ENCODE peak calls at places on chromosomes 6 and 20, in seven cellular contexts. D is brain microvascular endothelial cell, F is aorta, B is body of pancreas, K is heart left ventricle, Z is pancreas, R is colonic mucosa. W is an unnamed sample.

GRCh38 chr6:18823782-18824386 is 436.7 kb downstream of the RNF144B start:
- DNase-seq in D (peak; percentile 19), F (no peak), B (peak; percentile 2), K (no peak), Z (no peak), R (peak; percentile 30), W (no peak)

GRCh38 chr6:4812068-4812467 is 35.9 kb downstream of the CDYL start:
- DNase-seq in D (no peak), F (no peak), B (no peak), K (no peak), Z (no peak), R (no peak), W (no peak)

GRCh38 chr6:12420626-12421025 is 130.5 kb downstream of the EDN1 start:
- DNase-seq in D (no peak), F (no peak), B (no peak), K (no peak), Z (no peak), R (no peak), W (no peak)

GRCh38 chr6:1630771-1631217 is 21.1 kb downstream of the FOXC1 start:
- DNase-seq in D (peak; percentile 80), F (no peak), B (peak; percentile 60), K (no peak), Z (peak; percentile 53), R (no peak), W (no peak)

GRCh38 chr6:170006524-170007467 is 255.4 kb downstream of the ERMARD start:
- DNase-seq in D (no peak), F (no peak), B (no peak), K (no peak), Z (no peak), R (no peak), W (no peak)

GRCh38 chr6:29791162-29791561 is 36.5 kb upstream of the HLA-G start:
- DNase-seq in D (no peak), F (no peak), B (no peak), K (no peak), Z (no peak), R (no peak), W (no peak)

GRCh38 chr6:110664933-110665332 is 150.3 kb downstream of the CDK19 start:
- DNase-seq in D (no peak), F (no peak), B (no peak), K (no peak), Z (no peak), R (no peak), W (no peak)

GRCh38 chr20:4592316-4593148 is 129.2 kb upstream of the PRND start:
- DNase-seq in D (no peak), F (peak; percentile 55), B (peak; percentile 75), K (no peak), Z (peak; percentile 71), R (peak; percentile 31), W (peak; percentile 41)

GRCh38 chr6:36815962-36816735 is 23.1 kb downstream of the CPNE5 start:
- DNase-seq in D (no peak), F (no peak), B (no peak), K (no peak), Z (no peak), R (no peak), W (no peak)

GRCh38 chr6:41199427-41200246 is 1.3 kb downstream of the TREML2 start:
- DNase-seq in D (no peak), F (no peak), B (no peak), K (no peak), Z (no peak), R (no peak), W (no peak)

GRCh38 chr6:87105823-87106222 is 10.9 kb upstream of the CGA start:
- DNase-seq in D (no peak), F (no peak), B (no peak), K (no peak), Z (no peak), R (no peak), W (no peak)

GRCh38 chr6:47047479-47048411 is 5.6 kb upstream of the ADGRF1 start:
- DNase-seq in D (peak; percentile 78), F (no peak), B (peak; percentile 72), K (peak; percentile 35), Z (peak; percentile 64), R (peak; percentile 60), W (no peak)

GRCh38 chr20:1003920-1004697 is 2.0 kb upstream of the RSPO4 start:
- DNase-seq in D (no peak), F (no peak), B (no peak), K (no peak), Z (no peak), R (no peak), W (no peak)

GRCh38 chr6:124927806-124928205 is 34.4 kb upstream of the RNF217 start:
- DNase-seq in D (peak; percentile 37), F (no peak), B (no peak), K (no peak), Z (no peak), R (no peak), W (no peak)

GRCh38 chr6:162179196-162179951 is 548.2 kb downstream of the PRKN start:
- DNase-seq in D (no peak), F (no peak), B (no peak), K (no peak), Z (no peak), R (no peak), W (no peak)

GRCh38 chr6:141326426-141326825 is 806.3 kb upstream of the GJE1 start:
- DNase-seq in D (peak; percentile 100), F (no peak), B (peak; percentile 13), K (no peak), Z (no peak), R (no peak), W (no peak)

GRCh38 chr20:51434556-51435256 is 107.8 kb downstream of the NFATC2 start:
- DNase-seq in D (peak; percentile 78), F (no peak), B (no peak), K (no peak), Z (no peak), R (no peak), W (no peak)

GRCh38 chr6:5457036-5457435 is 195.7 kb downstream of the FARS2 start:
- DNase-seq in D (no peak), F (no peak), B (no peak), K (no peak), Z (peak; percentile 31), R (no peak), W (no peak)

GRCh38 chr20:63311833-63312243 is 18.9 kb downstream of the COL20A1 start:
- DNase-seq in D (no peak), F (no peak), B (no peak), K (no peak), Z (no peak), R (no peak), W (peak; percentile 10)

GRCh38 chr6:157405986-157406385 is 25.0 kb downstream of the ZDHHC14 start:
- DNase-seq in D (peak; percentile 59), F (no peak), B (no peak), K (no peak), Z (no peak), R (no peak), W (no peak)

GRCh38 chr6:43207286-43207685 is 22.0 kb downstream of the DNPH1 start:
- DNase-seq in D (no peak), F (no peak), B (no peak), K (no peak), Z (no peak), R (no peak), W (no peak)
- H3K36me3 ChIP-seq in D (no peaks in the 10 kb centered on the region), F (no peaks in the 10 kb centered on the region), B (no peaks in the 10 kb centered on the region), K (peaks cover 34% of the 10 kb centered on the region), Z (no peaks in the 10 kb centered on the region), R (no peaks in the 10 kb centered on the region), W (peaks cover 30% of the 10 kb centered on the region)

GRCh38 chr6:149592983-149593382 is 26.8 kb downstream of the GINM1 start:
- DNase-seq in D (no peak), F (no peak), B (no peak), K (no peak), Z (no peak), R (no peak), W (no peak)

DNA sequence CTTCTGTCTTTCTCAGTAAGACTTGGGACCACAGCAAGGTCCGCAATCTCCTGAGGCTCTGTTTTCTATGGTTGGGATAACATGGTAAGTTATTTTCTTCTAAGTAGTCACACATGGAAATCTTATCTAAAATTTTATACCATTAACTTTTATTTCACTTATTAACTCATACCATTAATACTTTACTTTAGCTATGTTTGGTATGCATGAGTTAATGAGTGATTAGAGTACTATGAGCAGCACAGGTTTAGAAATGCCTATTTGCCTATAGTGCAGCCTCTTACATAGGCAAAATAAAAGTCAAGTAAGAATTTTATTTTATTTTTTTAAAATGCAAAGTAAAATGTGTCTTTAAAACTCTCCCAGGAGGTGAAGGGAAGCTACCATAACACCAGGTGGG is 27.3 kb downstream of the GINM1 start:
- DNase-seq in D (no peak), F (no peak), B (no peak), K (no peak), Z (no peak), R (no peak), W (no peak)
- H3K36me3 ChIP-seq in D (peaks cover 40% of the 10 kb centered on the region), F (no peaks in the 10 kb centered on the region), B (peaks cover 8% of the 10 kb centered on the region), K (peaks cover 87% of the 10 kb centered on the region), Z (peaks cover 37% of the 10 kb centered on the region), R (peaks cover 6% of the 10 kb centered on the region), W (peaks cover 96% of the 10 kb centered on the region)

GRCh38 chr20:57375652-57376230 is 15.5 kb upstream of the RBM38 start:
- DNase-seq in D (no peak), F (no peak), B (no peak), K (no peak), Z (no peak), R (no peak), W (no peak)
- H3K36me3 ChIP-seq in D (peaks cover 40% of the 10 kb centered on the region), F (peaks cover 12% of the 10 kb centered on the region), B (peaks cover 5% of the 10 kb centered on the region), K (peaks cover 95% of the 10 kb centered on the region), Z (peaks cover 51% of the 10 kb centered on the region), R (peaks cover 4% of the 10 kb centered on the region), W (peaks cover 89% of the 10 kb centered on the region)

DNA sequence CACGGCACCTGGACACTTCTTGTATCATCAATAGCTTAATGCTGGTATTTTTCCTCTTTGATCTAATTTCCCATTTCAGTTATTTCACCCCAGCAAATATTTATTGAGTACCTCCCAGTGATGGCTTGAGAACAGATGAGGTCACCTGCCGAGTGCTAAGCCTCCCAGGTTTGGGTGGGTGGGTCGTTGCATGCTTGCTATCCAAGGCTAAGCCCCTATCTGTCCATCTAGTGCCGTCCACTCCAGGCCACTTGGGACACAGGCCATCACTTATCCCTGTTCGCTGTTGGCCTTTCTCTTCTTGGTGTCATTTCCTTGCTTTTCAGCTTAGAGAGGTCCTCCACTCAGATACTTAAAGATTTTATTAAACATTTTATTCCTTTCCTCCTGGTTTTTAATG is 10.8 kb upstream of the NNAT start:
- DNase-seq in D (no peak), F (no peak), B (no peak), K (no peak), Z (no peak), R (no peak), W (no peak)
- H3K36me3 ChIP-seq in D (peaks cover 21% of the 10 kb centered on the region), F (no peaks in the 10 kb centered on the region), B (no peaks in the 10 kb centered on the region), K (peaks cover 59% of the 10 kb centered on the region), Z (no peaks in the 10 kb centered on the region), R (no peaks in the 10 kb centered on the region), W (peaks cover 38% of the 10 kb centered on the region)

GRCh38 chr20:5974531-5974930 is 24.1 kb downstream of the MCM8 start:
- DNase-seq in D (no peak), F (no peak), B (no peak), K (no peak), Z (no peak), R (no peak), W (no peak)
- H3K36me3 ChIP-seq in D (no peaks in the 10 kb centered on the region), F (no peaks in the 10 kb centered on the region), B (no peaks in the 10 kb centered on the region), K (peaks cover 57% of the 10 kb centered on the region), Z (no peaks in the 10 kb centered on the region), R (no peaks in the 10 kb centered on the region), W (peaks cover 39% of the 10 kb centered on the region)

W was measured in left ventricle myocardium inferior.